ENCODE peak calls at places on chromosomes 13 and 19, in six cellular contexts. H, T, L, W, U and G are unnamed samples.

GRCh38 chr19:38596057-38596981 is 21.4 kb downstream of the MAP4K1 start:
- DNase-seq in H (no peak), T (peak), L (no peak), W (no peak), U (peak), G (no peak)

GRCh38 chr13:108594153-108594552 is 35.3 kb upstream of the MYO16 start:
- DNase-seq in H (no peak), T (no peak), L (no peak), W (no peak), U (no peak), G (no peak)

GRCh38 chr13:46039421-46040036 is 13.0 kb downstream of the ZC3H13 start:
- DNase-seq in H (no peak), T (peak), L (no peak), W (no peak), U (no peak), G (no peak)

GRCh38 chr13:33937373-33938087 is 119.6 kb downstream of the RFC3 start:
- DNase-seq in H (no peak), T (no peak), L (no peak), W (no peak), U (peak), G (no peak)

GRCh38 chr19:31338069-31338767 is 11.0 kb downstream of the TSHZ3 start:
- DNase-seq in H (no peak), T (peak), L (no peak), W (peak), U (no peak), G (no peak)

GRCh38 chr13:46475586-46475991 is 77.4 kb upstream of the LRCH1 start:
- DNase-seq in H (no peak), T (peak), L (no peak), W (no peak), U (no peak), G (no peak)

GRCh38 chr13:40665754-40666057 is 735 bp downstream of the FOXO1 start:
- DNase-seq in H (peak), T (no peak), L (no peak), W (no peak), U (no peak), G (no peak)

GRCh38 chr13:75715598-75716523 is 79.7 kb downstream of the LMO7 start:
- DNase-seq in H (no peak), T (peak), L (no peak), W (no peak), U (no peak), G (no peak)

GRCh38 chr19:5222821-5223321 is 117.7 kb downstream of the PTPRS start:
- DNase-seq in H (no peak), T (no peak), L (no peak), W (no peak), U (no peak), G (no peak)

GRCh38 chr13:108877300-108877699 is 247.9 kb downstream of the MYO16 start:
- DNase-seq in H (no peak), T (peak), L (no peak), W (no peak), U (no peak), G (no peak)

GRCh38 chr19:15618321-15618720 is 3.3 kb downstream of the CYP4F8 start:
- DNase-seq in H (no peak), T (no peak), L (no peak), W (no peak), U (no peak), G (no peak)

GRCh38 chr19:38061294-38061693 is 154.3 kb downstream of the SIPA1L3 start:
- DNase-seq in H (no peak), T (peak), L (no peak), W (no peak), U (no peak), G (no peak)

GRCh38 chr19:29724102-29724641 is 9.1 kb upstream of the C19orf12 start:
- DNase-seq in H (no peak), T (peak), L (no peak), W (no peak), U (no peak), G (no peak)

GRCh38 chr19:33227242-33227650 is 1.6 kb upstream of the SLC7A10 start:
- DNase-seq in H (no peak), T (peak), L (no peak), W (no peak), U (no peak), G (no peak)

GRCh38 chr13:99217461-99218101 is 16.9 kb downstream of the UBAC2 start:
- DNase-seq in H (no peak), T (no peak), L (no peak), W (no peak), U (no peak), G (no peak)

GRCh38 chr19:35828694-35829301 is 16.2 kb upstream of the PRODH2 start:
- DNase-seq in H (no peak), T (peak), L (peak), W (no peak), U (peak), G (peak)